ENCODE peak calls at places on chromosome 11, in eight cellular contexts. One of them, this sample, is unnamed.

GRCh38 chr11:11876458-11876857 is 34.7 kb downstream of the USP47 start:
- DNase-seq in neural progenitor cell: peak; percentile 26
- DNase-seq in spleen: no peak
- DNase-seq in Peyer's patch: no peak
- DNase-seq in naive thymus-derived CD4-positive, alpha-beta T cell: no peak
- DNase-seq in uterus: no peak
- DNase-seq in neuronal stem cell: no peak
- DNase-seq in heart right ventricle: no peak
- DNase-seq in this sample: peak; percentile 75

GRCh38 chr11:111635706-111636045 is 33.4 kb downstream of the SIK2 start:
- DNase-seq in neural progenitor cell: no peak
- DNase-seq in spleen: no peak
- DNase-seq in Peyer's patch: no peak
- DNase-seq in naive thymus-derived CD4-positive, alpha-beta T cell: no peak
- DNase-seq in uterus: peak; percentile 35
- DNase-seq in neuronal stem cell: no peak
- DNase-seq in heart right ventricle: peak; percentile 62
- DNase-seq in this sample: no peak

GRCh38 chr11:58786693-58787092 is 55.0 kb upstream of the GLYAT start:
- DNase-seq in neural progenitor cell: no peak
- DNase-seq in spleen: no peak
- DNase-seq in Peyer's patch: no peak
- DNase-seq in naive thymus-derived CD4-positive, alpha-beta T cell: no peak
- DNase-seq in uterus: no peak
- DNase-seq in neuronal stem cell: no peak
- DNase-seq in heart right ventricle: no peak
- DNase-seq in this sample: no peak

GRCh38 chr11:14119357-14119756 is 156.8 kb downstream of the SPON1 start:
- DNase-seq in neural progenitor cell: no peak
- DNase-seq in spleen: no peak
- DNase-seq in Peyer's patch: no peak
- DNase-seq in naive thymus-derived CD4-positive, alpha-beta T cell: no peak
- DNase-seq in uterus: no peak
- DNase-seq in neuronal stem cell: no peak
- DNase-seq in heart right ventricle: no peak
- DNase-seq in this sample: no peak

GRCh38 chr11:35734669-35735068 is 72.1 kb downstream of the TRIM44 start:
- DNase-seq in neural progenitor cell: no peak
- DNase-seq in spleen: no peak
- DNase-seq in Peyer's patch: no peak
- DNase-seq in naive thymus-derived CD4-positive, alpha-beta T cell: no peak
- DNase-seq in uterus: no peak
- DNase-seq in neuronal stem cell: no peak
- DNase-seq in heart right ventricle: no peak
- DNase-seq in this sample: no peak

GRCh38 chr11:127875076-127875475 is 712.3 kb downstream of the ETS1 start:
- DNase-seq in neural progenitor cell: no peak
- DNase-seq in spleen: no peak
- DNase-seq in Peyer's patch: no peak
- DNase-seq in naive thymus-derived CD4-positive, alpha-beta T cell: no peak
- DNase-seq in uterus: no peak
- DNase-seq in neuronal stem cell: no peak
- DNase-seq in heart right ventricle: no peak
- DNase-seq in this sample: no peak

GRCh38 chr11:34792143-34792542 is 124.0 kb downstream of the APIP start:
- DNase-seq in neural progenitor cell: peak; percentile 16
- DNase-seq in spleen: no peak
- DNase-seq in Peyer's patch: no peak
- DNase-seq in naive thymus-derived CD4-positive, alpha-beta T cell: no peak
- DNase-seq in uterus: no peak
- DNase-seq in neuronal stem cell: no peak
- DNase-seq in heart right ventricle: no peak
- DNase-seq in this sample: peak; percentile 53

GRCh38 chr11:118214210-118214914 is 10.4 kb downstream of the JAML start:
- DNase-seq in neural progenitor cell: no peak
- DNase-seq in spleen: no peak
- DNase-seq in Peyer's patch: no peak
- DNase-seq in naive thymus-derived CD4-positive, alpha-beta T cell: no peak
- DNase-seq in uterus: no peak
- DNase-seq in neuronal stem cell: no peak
- DNase-seq in heart right ventricle: peak; percentile 10
- DNase-seq in this sample: no peak

GRCh38 chr11:12683857-12684256 is 9.6 kb downstream of the TEAD1 start:
- DNase-seq in neural progenitor cell: no peak
- DNase-seq in spleen: no peak
- DNase-seq in Peyer's patch: no peak
- DNase-seq in naive thymus-derived CD4-positive, alpha-beta T cell: no peak
- DNase-seq in uterus: no peak
- DNase-seq in neuronal stem cell: no peak
- DNase-seq in heart right ventricle: no peak
- DNase-seq in this sample: no peak

GRCh38 chr11:129225190-129225589 is 33.1 kb upstream of the ARHGAP32 start:
- DNase-seq in neural progenitor cell: no peak
- DNase-seq in spleen: no peak
- DNase-seq in Peyer's patch: no peak
- DNase-seq in naive thymus-derived CD4-positive, alpha-beta T cell: no peak
- DNase-seq in uterus: no peak
- DNase-seq in neuronal stem cell: no peak
- DNase-seq in heart right ventricle: no peak
- DNase-seq in this sample: no peak

GRCh38 chr11:67616431-67617242 is 9.9 kb downstream of the NDUFV1 start:
- DNase-seq in neural progenitor cell: no peak
- DNase-seq in spleen: no peak
- DNase-seq in Peyer's patch: no peak
- DNase-seq in naive thymus-derived CD4-positive, alpha-beta T cell: no peak
- DNase-seq in uterus: no peak
- DNase-seq in neuronal stem cell: no peak
- DNase-seq in heart right ventricle: peak; percentile 4
- DNase-seq in this sample: peak; percentile 84

GRCh38 chr11:123299721-123300120 is 104.7 kb upstream of the CLMP start:
- DNase-seq in neural progenitor cell: no peak
- DNase-seq in spleen: no peak
- DNase-seq in Peyer's patch: no peak
- DNase-seq in naive thymus-derived CD4-positive, alpha-beta T cell: no peak
- DNase-seq in uterus: no peak
- DNase-seq in neuronal stem cell: no peak
- DNase-seq in heart right ventricle: no peak
- DNase-seq in this sample: no peak

GRCh38 chr11:84899740-84900139 is 727.4 kb downstream of the DLG2 start:
- DNase-seq in neural progenitor cell: peak; percentile 66
- DNase-seq in spleen: no peak
- DNase-seq in Peyer's patch: no peak
- DNase-seq in naive thymus-derived CD4-positive, alpha-beta T cell: no peak
- DNase-seq in uterus: no peak
- DNase-seq in neuronal stem cell: no peak
- DNase-seq in heart right ventricle: no peak
- DNase-seq in this sample: peak; percentile 58

GRCh38 chr11:12118940-12119339 is 8.6 kb downstream of the MICAL2 start:
- DNase-seq in neural progenitor cell: no peak
- DNase-seq in spleen: no peak
- DNase-seq in Peyer's patch: no peak
- DNase-seq in naive thymus-derived CD4-positive, alpha-beta T cell: no peak
- DNase-seq in uterus: no peak
- DNase-seq in neuronal stem cell: no peak
- DNase-seq in heart right ventricle: no peak
- DNase-seq in this sample: no peak

GRCh38 chr11:69819109-69819490 is at the start of gene FGF3:
- DNase-seq in neural progenitor cell: no peak
- DNase-seq in spleen: no peak
- DNase-seq in Peyer's patch: no peak
- DNase-seq in naive thymus-derived CD4-positive, alpha-beta T cell: no peak
- DNase-seq in uterus: no peak
- DNase-seq in neuronal stem cell: no peak
- DNase-seq in heart right ventricle: no peak
- DNase-seq in this sample: no peak

GRCh38 chr11:69819541-69820070 is 390 bp upstream of the FGF3 start:
- DNase-seq in neural progenitor cell: peak; percentile 55
- DNase-seq in spleen: no peak
- DNase-seq in Peyer's patch: no peak
- DNase-seq in naive thymus-derived CD4-positive, alpha-beta T cell: no peak
- DNase-seq in uterus: no peak
- DNase-seq in neuronal stem cell: no peak
- DNase-seq in heart right ventricle: no peak
- DNase-seq in this sample: peak; percentile 73

GRCh38 chr11:69821511-69822040 is 2.4 kb upstream of the FGF3 start:
- DNase-seq in neural progenitor cell: no peak
- DNase-seq in spleen: no peak
- DNase-seq in Peyer's patch: no peak
- DNase-seq in naive thymus-derived CD4-positive, alpha-beta T cell: no peak
- DNase-seq in uterus: no peak
- DNase-seq in neuronal stem cell: no peak
- DNase-seq in heart right ventricle: no peak
- DNase-seq in this sample: no peak

GRCh38 chr11:69818243-69819108 is 740 bp downstream of the FGF3 start:
- DNase-seq in neural progenitor cell: peak; percentile 68
- DNase-seq in spleen: no peak
- DNase-seq in Peyer's patch: no peak
- DNase-seq in naive thymus-derived CD4-positive, alpha-beta T cell: no peak
- DNase-seq in uterus: no peak
- DNase-seq in neuronal stem cell: no peak
- DNase-seq in heart right ventricle: no peak
- DNase-seq in this sample: peak; percentile 78

DNA sequence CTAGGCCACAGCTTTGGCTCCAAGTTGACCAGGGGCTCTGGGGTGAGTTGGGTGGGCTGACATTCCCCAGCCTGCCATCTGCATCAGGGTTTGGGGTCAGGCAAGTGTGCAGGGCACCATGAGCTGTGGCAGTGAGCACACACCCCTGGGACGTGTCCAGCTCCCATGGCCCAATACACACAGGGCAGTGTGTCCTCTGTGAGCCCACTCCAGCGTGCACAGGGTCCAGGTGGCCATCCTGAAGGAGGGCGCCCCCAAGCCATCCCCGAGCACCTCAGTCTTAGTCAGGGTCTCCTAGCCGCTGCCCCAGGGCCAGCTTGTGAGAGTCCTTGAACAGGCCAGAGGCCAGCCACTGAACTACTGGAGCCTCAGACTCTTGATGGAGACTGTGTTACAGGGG is 1.2 kb upstream of the FGF3 start:
- DNase-seq in neural progenitor cell: no peak
- DNase-seq in spleen: no peak
- DNase-seq in Peyer's patch: no peak
- DNase-seq in naive thymus-derived CD4-positive, alpha-beta T cell: no peak
- DNase-seq in uterus: no peak
- DNase-seq in neuronal stem cell: no peak
- DNase-seq in heart right ventricle: no peak
- DNase-seq in this sample: no peak
- H3K27me3 ChIP-seq in neural progenitor cell: peaks cover 85% of the 10 kb centered on the region
- H3K27me3 ChIP-seq in spleen: peaks cover 56% of the 10 kb centered on the region
- H3K27me3 ChIP-seq in Peyer's patch: no peaks in the 10 kb centered on the region
- H3K27me3 ChIP-seq in naive thymus-derived CD4-positive, alpha-beta T cell: no peaks in the 10 kb centered on the region
- H3K27me3 ChIP-seq in uterus: peaks cover 4% of the 10 kb centered on the region
- H3K27me3 ChIP-seq in neuronal stem cell: peaks cover 35% of the 10 kb centered on the region
- H3K27me3 ChIP-seq in heart right ventricle: peaks cover 98% of the 10 kb centered on the region
- H3K27me3 ChIP-seq in this sample: peaks cover 82% of the 10 kb centered on the region

DNA sequence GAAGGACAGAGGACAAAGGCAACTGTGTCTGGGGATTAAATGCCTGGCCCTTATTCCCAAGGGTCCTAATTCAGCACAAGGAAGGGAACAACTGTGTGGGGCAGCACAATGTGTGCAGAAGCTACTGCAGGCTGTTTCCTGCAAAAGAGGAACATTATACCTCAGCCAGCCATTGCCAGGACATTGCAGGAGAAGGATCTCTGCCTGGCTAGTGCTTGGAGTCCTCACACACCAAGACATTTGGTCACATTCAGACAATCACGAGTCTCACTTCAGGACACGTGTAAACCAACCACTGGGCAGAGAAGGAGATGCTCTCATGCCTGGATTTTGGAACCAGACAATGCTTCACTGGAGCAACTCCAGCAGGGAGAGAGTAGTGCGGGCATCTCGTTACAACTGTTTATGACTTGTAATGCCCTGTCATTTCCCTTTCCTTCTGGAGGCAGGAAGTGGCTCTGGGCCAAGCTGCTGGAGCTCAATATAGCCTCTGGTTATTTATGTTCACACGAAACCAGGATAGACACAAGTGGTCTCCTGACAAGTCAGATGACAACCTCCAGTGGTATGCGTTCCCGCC is 23.9 kb upstream of the ZC3H12C start:
- DNase-seq in neural progenitor cell: no peak
- DNase-seq in spleen: no peak
- DNase-seq in Peyer's patch: no peak
- DNase-seq in naive thymus-derived CD4-positive, alpha-beta T cell: no peak
- DNase-seq in uterus: peak; percentile 44
- DNase-seq in neuronal stem cell: no peak
- DNase-seq in heart right ventricle: peak; percentile 66
- DNase-seq in this sample: no peak
- H3K27ac ChIP-seq in neural progenitor cell: no peak overlapping the region
- H3K27ac ChIP-seq in spleen: peak overlapping the region; percentile 63
- H3K27ac ChIP-seq in Peyer's patch: peak overlapping the region; percentile 25
- H3K27ac ChIP-seq in naive thymus-derived CD4-positive, alpha-beta T cell: no peak overlapping the region
- H3K27ac ChIP-seq in uterus: peak overlapping the region; percentile 33
- H3K27ac ChIP-seq in neuronal stem cell: no peak overlapping the region
- H3K27ac ChIP-seq in heart right ventricle: peak overlapping the region; percentile 49
- H3K27ac ChIP-seq in this sample: no peak overlapping the region

GRCh38 chr11:114199051-114199450 is 97.1 kb upstream of the NNMT start:
- DNase-seq in neural progenitor cell: no peak
- DNase-seq in spleen: peak; percentile 73
- DNase-seq in Peyer's patch: no peak
- DNase-seq in naive thymus-derived CD4-positive, alpha-beta T cell: no peak
- DNase-seq in uterus: no peak
- DNase-seq in neuronal stem cell: no peak
- DNase-seq in heart right ventricle: no peak
- DNase-seq in this sample: no peak

GRCh38 chr11:114200351-114200750 is 95.8 kb upstream of the NNMT start:
- DNase-seq in neural progenitor cell: no peak
- DNase-seq in spleen: no peak
- DNase-seq in Peyer's patch: no peak
- DNase-seq in naive thymus-derived CD4-positive, alpha-beta T cell: no peak
- DNase-seq in uterus: no peak
- DNase-seq in neuronal stem cell: no peak
- DNase-seq in heart right ventricle: no peak
- DNase-seq in this sample: no peak

GRCh38 chr11:114201219-114201618 is 95.0 kb upstream of the NNMT start:
- DNase-seq in neural progenitor cell: no peak
- DNase-seq in spleen: no peak
- DNase-seq in Peyer's patch: no peak
- DNase-seq in naive thymus-derived CD4-positive, alpha-beta T cell: no peak
- DNase-seq in uterus: no peak
- DNase-seq in neuronal stem cell: no peak
- DNase-seq in heart right ventricle: no peak
- DNase-seq in this sample: no peak

GRCh38 chr11:114202011-114202609 is 94.1 kb upstream of the NNMT start:
- DNase-seq in neural progenitor cell: no peak
- DNase-seq in spleen: no peak
- DNase-seq in Peyer's patch: no peak
- DNase-seq in naive thymus-derived CD4-positive, alpha-beta T cell: no peak
- DNase-seq in uterus: no peak
- DNase-seq in neuronal stem cell: no peak
- DNase-seq in heart right ventricle: no peak
- DNase-seq in this sample: no peak

GRCh38 chr11:114200785-114201184 is 95.4 kb upstream of the NNMT start:
- DNase-seq in neural progenitor cell: no peak
- DNase-seq in spleen: no peak
- DNase-seq in Peyer's patch: no peak
- DNase-seq in naive thymus-derived CD4-positive, alpha-beta T cell: no peak
- DNase-seq in uterus: no peak
- DNase-seq in neuronal stem cell: no peak
- DNase-seq in heart right ventricle: no peak
- DNase-seq in this sample: no peak
- H3K27me3 ChIP-seq in neural progenitor cell: no peaks in the 10 kb centered on the region
- H3K27me3 ChIP-seq in spleen: no peaks in the 10 kb centered on the region
- H3K27me3 ChIP-seq in Peyer's patch: no peaks in the 10 kb centered on the region
- H3K27me3 ChIP-seq in naive thymus-derived CD4-positive, alpha-beta T cell: no peaks in the 10 kb centered on the region
- H3K27me3 ChIP-seq in uterus: no peaks in the 10 kb centered on the region
- H3K27me3 ChIP-seq in neuronal stem cell: no peaks in the 10 kb centered on the region
- H3K27me3 ChIP-seq in heart right ventricle: no peaks in the 10 kb centered on the region
- H3K27me3 ChIP-seq in this sample: no peaks in the 10 kb centered on the region

GRCh38 chr11:61415381-61415780 is 14.4 kb downstream of the CPSF7 start:
- DNase-seq in neural progenitor cell: no peak
- DNase-seq in spleen: no peak
- DNase-seq in Peyer's patch: no peak
- DNase-seq in naive thymus-derived CD4-positive, alpha-beta T cell: no peak
- DNase-seq in uterus: no peak
- DNase-seq in neuronal stem cell: no peak
- DNase-seq in heart right ventricle: no peak
- DNase-seq in this sample: no peak
- H3K27ac ChIP-seq in neural progenitor cell: no peak overlapping the region
- H3K27ac ChIP-seq in spleen: no peak overlapping the region
- H3K27ac ChIP-seq in Peyer's patch: no peak overlapping the region
- H3K27ac ChIP-seq in naive thymus-derived CD4-positive, alpha-beta T cell: no peak overlapping the region
- H3K27ac ChIP-seq in uterus: no peak overlapping the region
- H3K27ac ChIP-seq in neuronal stem cell: no peak overlapping the region
- H3K27ac ChIP-seq in heart right ventricle: no peak overlapping the region
- H3K27ac ChIP-seq in this sample: no peak overlapping the region

This sample was measured in endodermal cell.